ENCODE peak calls at places on chromosomes 13 and 19, in ten cellular contexts. One of them, this sample, is unnamed.

GRCh38 chr13:27203854-27204253 is 32.2 kb upstream of the USP12 start:
- DNase-seq in brain microvascular endothelial cell: no peak
- DNase-seq in vagina: no peak
- DNase-seq in left ventricle myocardium inferior: no peak
- DNase-seq in psoas muscle: no peak
- DNase-seq in neuronal stem cell: no peak
- DNase-seq in A673: no peak
- DNase-seq in heart left ventricle: no peak
- DNase-seq in CD8-positive, alpha-beta memory T cell: no peak
- DNase-seq in gastrocnemius medialis: no peak
- DNase-seq in this sample: no peak

GRCh38 chr19:30054210-30054609 is 112.2 kb downstream of the URI1 start:
- DNase-seq in heart left ventricle: no peak
- DNase-seq in neuronal stem cell: no peak
- DNase-seq in vagina: no peak
- DNase-seq in gastrocnemius medialis: no peak
- DNase-seq in CD8-positive, alpha-beta memory T cell: no peak
- DNase-seq in left ventricle myocardium inferior: no peak
- DNase-seq in brain microvascular endothelial cell: no peak
- DNase-seq in A673: no peak
- DNase-seq in psoas muscle: no peak
- DNase-seq in this sample: no peak

GRCh38 chr19:799076-799881 is 2.0 kb downstream of the PTBP1 start:
- DNase-seq in left ventricle myocardium inferior: no peak
- DNase-seq in neuronal stem cell: peak; percentile 58
- DNase-seq in vagina: no peak
- DNase-seq in psoas muscle: peak; percentile 23
- DNase-seq in heart left ventricle: no peak
- DNase-seq in gastrocnemius medialis: no peak
- DNase-seq in A673: peak; percentile 72
- DNase-seq in brain microvascular endothelial cell: no peak
- DNase-seq in CD8-positive, alpha-beta memory T cell: no peak
- DNase-seq in this sample: peak; percentile 79

GRCh38 chr13:91946498-91947070 is 548.2 kb downstream of the GPC5 start:
- DNase-seq in neuronal stem cell: peak; percentile 26
- DNase-seq in CD8-positive, alpha-beta memory T cell: no peak
- DNase-seq in brain microvascular endothelial cell: no peak
- DNase-seq in heart left ventricle: no peak
- DNase-seq in left ventricle myocardium inferior: no peak
- DNase-seq in A673: peak; percentile 40
- DNase-seq in gastrocnemius medialis: no peak
- DNase-seq in psoas muscle: no peak
- DNase-seq in vagina: no peak
- DNase-seq in this sample: no peak

GRCh38 chr19:2226840-2227360 is 9.2 kb downstream of the PLEKHJ1 start:
- DNase-seq in A673: no peak
- DNase-seq in heart left ventricle: no peak
- DNase-seq in neuronal stem cell: no peak
- DNase-seq in psoas muscle: no peak
- DNase-seq in left ventricle myocardium inferior: no peak
- DNase-seq in vagina: no peak
- DNase-seq in brain microvascular endothelial cell: no peak
- DNase-seq in CD8-positive, alpha-beta memory T cell: no peak
- DNase-seq in gastrocnemius medialis: no peak
- DNase-seq in this sample: no peak

GRCh38 chr13:113033498-113033897 is 64.5 kb downstream of the MCF2L start:
- DNase-seq in psoas muscle: no peak
- DNase-seq in CD8-positive, alpha-beta memory T cell: no peak
- DNase-seq in neuronal stem cell: no peak
- DNase-seq in gastrocnemius medialis: no peak
- DNase-seq in A673: no peak
- DNase-seq in left ventricle myocardium inferior: no peak
- DNase-seq in heart left ventricle: peak; percentile 42
- DNase-seq in vagina: no peak
- DNase-seq in brain microvascular endothelial cell: no peak
- DNase-seq in this sample: peak; percentile 51

GRCh38 chr19:36099166-36099785 is 11.7 kb upstream of the OVOL3 start:
- DNase-seq in heart left ventricle: no peak
- DNase-seq in gastrocnemius medialis: no peak
- DNase-seq in psoas muscle: no peak
- DNase-seq in A673: no peak
- DNase-seq in neuronal stem cell: no peak
- DNase-seq in brain microvascular endothelial cell: no peak
- DNase-seq in vagina: no peak
- DNase-seq in CD8-positive, alpha-beta memory T cell: no peak
- DNase-seq in left ventricle myocardium inferior: no peak
- DNase-seq in this sample: no peak

GRCh38 chr19:3881272-3882040 is 971 bp downstream of the ATCAY start:
- DNase-seq in CD8-positive, alpha-beta memory T cell: no peak
- DNase-seq in vagina: no peak
- DNase-seq in A673: no peak
- DNase-seq in gastrocnemius medialis: no peak
- DNase-seq in heart left ventricle: no peak
- DNase-seq in left ventricle myocardium inferior: no peak
- DNase-seq in psoas muscle: no peak
- DNase-seq in brain microvascular endothelial cell: no peak
- DNase-seq in neuronal stem cell: no peak
- DNase-seq in this sample: no peak

GRCh38 chr19:30848626-30849322 is 476.6 kb downstream of the ZNF536 start:
- DNase-seq in A673: no peak
- DNase-seq in left ventricle myocardium inferior: no peak
- DNase-seq in brain microvascular endothelial cell: no peak
- DNase-seq in CD8-positive, alpha-beta memory T cell: no peak
- DNase-seq in heart left ventricle: no peak
- DNase-seq in psoas muscle: no peak
- DNase-seq in gastrocnemius medialis: no peak
- DNase-seq in vagina: no peak
- DNase-seq in neuronal stem cell: no peak
- DNase-seq in this sample: no peak

GRCh38 chr13:112859817-112860190 is 109.2 kb upstream of the MCF2L start:
- DNase-seq in heart left ventricle: peak; percentile 63
- DNase-seq in brain microvascular endothelial cell: peak; percentile 75
- DNase-seq in left ventricle myocardium inferior: no peak
- DNase-seq in vagina: no peak
- DNase-seq in neuronal stem cell: no peak
- DNase-seq in psoas muscle: no peak
- DNase-seq in A673: peak; percentile 68
- DNase-seq in CD8-positive, alpha-beta memory T cell: no peak
- DNase-seq in gastrocnemius medialis: no peak
- DNase-seq in this sample: peak; percentile 87

GRCh38 chr13:48411281-48412099 is 1.4 kb downstream of the LPAR6 start:
- DNase-seq in gastrocnemius medialis: no peak
- DNase-seq in psoas muscle: no peak
- DNase-seq in brain microvascular endothelial cell: no peak
- DNase-seq in left ventricle myocardium inferior: no peak
- DNase-seq in vagina: no peak
- DNase-seq in CD8-positive, alpha-beta memory T cell: peak; percentile 24
- DNase-seq in A673: peak; percentile 34
- DNase-seq in neuronal stem cell: no peak
- DNase-seq in heart left ventricle: no peak
- DNase-seq in this sample: no peak

DNA sequence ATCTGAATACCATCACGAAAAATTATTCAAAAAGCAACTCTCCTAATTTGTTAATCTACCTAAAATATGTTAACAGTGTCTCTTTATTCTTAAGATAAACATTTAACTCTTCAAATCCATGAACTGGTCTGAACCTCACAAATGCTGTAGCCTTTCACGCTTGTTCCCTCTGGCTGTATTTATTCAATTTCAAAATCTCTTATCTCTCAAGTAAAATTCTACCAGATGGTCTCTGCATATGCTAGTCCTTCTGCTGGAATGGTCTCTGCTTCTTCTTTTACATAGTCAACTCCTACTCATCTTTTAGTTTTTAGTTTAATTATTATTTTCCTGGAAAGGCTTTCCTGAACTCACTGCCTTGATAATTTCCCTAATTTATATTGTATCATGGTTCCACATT is 232.9 kb upstream of the PCDH20 start:
- DNase-seq in CD8-positive, alpha-beta memory T cell: no peak
- DNase-seq in psoas muscle: no peak
- DNase-seq in gastrocnemius medialis: no peak
- DNase-seq in neuronal stem cell: no peak
- DNase-seq in brain microvascular endothelial cell: no peak
- DNase-seq in vagina: no peak
- DNase-seq in heart left ventricle: no peak
- DNase-seq in A673: no peak
- DNase-seq in left ventricle myocardium inferior: no peak
- DNase-seq in this sample: no peak
- H3K36me3 ChIP-seq in CD8-positive, alpha-beta memory T cell: no peaks in the 10 kb centered on the region
- H3K36me3 ChIP-seq in psoas muscle: no peaks in the 10 kb centered on the region
- H3K36me3 ChIP-seq in gastrocnemius medialis: no peaks in the 10 kb centered on the region
- H3K36me3 ChIP-seq in neuronal stem cell: no peaks in the 10 kb centered on the region
- H3K36me3 ChIP-seq in brain microvascular endothelial cell: no peaks in the 10 kb centered on the region
- H3K36me3 ChIP-seq in vagina: no peaks in the 10 kb centered on the region
- H3K36me3 ChIP-seq in heart left ventricle: no peaks in the 10 kb centered on the region
- H3K36me3 ChIP-seq in A673: no peaks in the 10 kb centered on the region
- H3K36me3 ChIP-seq in left ventricle myocardium inferior: no peaks in the 10 kb centered on the region
- H3K36me3 ChIP-seq in this sample: no peaks in the 10 kb centered on the region

DNA sequence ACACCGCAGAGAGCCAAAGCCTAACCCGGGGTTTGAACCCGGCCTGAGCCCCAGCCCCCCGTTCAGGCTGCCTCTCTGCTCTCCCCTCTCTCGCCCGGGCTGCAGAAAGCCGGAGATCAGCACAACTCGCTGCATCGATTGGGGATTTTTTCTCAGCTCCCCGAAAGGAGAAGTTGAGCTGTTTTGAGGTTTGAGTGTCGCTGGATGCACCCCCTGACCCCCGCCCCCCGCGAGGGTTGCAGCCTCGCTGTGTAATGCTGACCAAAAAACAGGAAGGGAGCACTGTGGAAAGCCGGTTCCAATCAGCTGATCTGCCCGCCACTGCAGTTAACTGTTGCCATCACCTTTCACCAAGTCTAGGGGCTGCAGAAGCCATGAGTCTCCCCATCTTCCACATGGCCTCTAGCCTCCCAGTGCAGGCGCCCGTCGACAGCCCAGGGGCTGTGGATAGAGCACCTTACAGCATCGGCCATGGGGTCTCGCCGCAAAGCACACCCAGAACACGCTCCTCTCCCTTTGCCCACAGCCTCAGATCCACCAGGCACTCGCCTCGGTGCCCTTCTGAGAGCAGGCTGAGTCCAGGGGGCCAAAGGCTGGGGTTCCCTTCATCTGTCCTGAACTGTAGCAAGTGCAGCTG is 34.5 kb downstream of the MYO9B start:
- DNase-seq in vagina: no peak
- DNase-seq in CD8-positive, alpha-beta memory T cell: peak; percentile 20
- DNase-seq in brain microvascular endothelial cell: no peak
- DNase-seq in neuronal stem cell: no peak
- DNase-seq in psoas muscle: peak; percentile 58
- DNase-seq in gastrocnemius medialis: peak; percentile 33
- DNase-seq in A673: no peak
- DNase-seq in heart left ventricle: peak; percentile 81
- DNase-seq in left ventricle myocardium inferior: peak; percentile 64
- DNase-seq in this sample: peak; percentile 75
- H3K36me3 ChIP-seq in vagina: no peaks in the 10 kb centered on the region
- H3K36me3 ChIP-seq in CD8-positive, alpha-beta memory T cell: peaks cover 16% of the 10 kb centered on the region
- H3K36me3 ChIP-seq in brain microvascular endothelial cell: peaks cover 20% of the 10 kb centered on the region
- H3K36me3 ChIP-seq in neuronal stem cell: peaks cover 10% of the 10 kb centered on the region
- H3K36me3 ChIP-seq in psoas muscle: no peaks in the 10 kb centered on the region
- H3K36me3 ChIP-seq in gastrocnemius medialis: no peaks in the 10 kb centered on the region
- H3K36me3 ChIP-seq in A673: peaks cover 3% of the 10 kb centered on the region
- H3K36me3 ChIP-seq in heart left ventricle: no peaks in the 10 kb centered on the region
- H3K36me3 ChIP-seq in left ventricle myocardium inferior: peaks cover 15% of the 10 kb centered on the region
- H3K36me3 ChIP-seq in this sample: no peaks in the 10 kb centered on the region

GRCh38 chr19:38942471-38943181 is 11.9 kb downstream of the MRPS12 start:
- DNase-seq in CD8-positive, alpha-beta memory T cell: no peak
- DNase-seq in brain microvascular endothelial cell: no peak
- DNase-seq in psoas muscle: no peak
- DNase-seq in heart left ventricle: no peak
- DNase-seq in A673: no peak
- DNase-seq in vagina: no peak
- DNase-seq in neuronal stem cell: no peak
- DNase-seq in gastrocnemius medialis: no peak
- DNase-seq in left ventricle myocardium inferior: no peak
- DNase-seq in this sample: peak; percentile 46

GRCh38 chr19:38945562-38946228 is 15.0 kb downstream of the MRPS12 start:
- DNase-seq in brain microvascular endothelial cell: no peak
- DNase-seq in CD8-positive, alpha-beta memory T cell: no peak
- DNase-seq in vagina: no peak
- DNase-seq in left ventricle myocardium inferior: no peak
- DNase-seq in neuronal stem cell: no peak
- DNase-seq in heart left ventricle: no peak
- DNase-seq in psoas muscle: no peak
- DNase-seq in gastrocnemius medialis: no peak
- DNase-seq in A673: no peak
- DNase-seq in this sample: peak; percentile 51

GRCh38 chr19:38944981-38945506 is 14.3 kb downstream of the MRPS12 start:
- DNase-seq in neuronal stem cell: no peak
- DNase-seq in vagina: no peak
- DNase-seq in psoas muscle: no peak
- DNase-seq in brain microvascular endothelial cell: no peak
- DNase-seq in CD8-positive, alpha-beta memory T cell: no peak
- DNase-seq in gastrocnemius medialis: no peak
- DNase-seq in left ventricle myocardium inferior: no peak
- DNase-seq in A673: no peak
- DNase-seq in heart left ventricle: no peak
- DNase-seq in this sample: peak; percentile 46

GRCh38 chr19:38939957-38940356 is 9.2 kb downstream of the MRPS12 start:
- DNase-seq in brain microvascular endothelial cell: no peak
- DNase-seq in vagina: no peak
- DNase-seq in heart left ventricle: no peak
- DNase-seq in neuronal stem cell: no peak
- DNase-seq in psoas muscle: no peak
- DNase-seq in left ventricle myocardium inferior: no peak
- DNase-seq in CD8-positive, alpha-beta memory T cell: no peak
- DNase-seq in gastrocnemius medialis: no peak
- DNase-seq in A673: peak; percentile 33
- DNase-seq in this sample: no peak

DNA sequence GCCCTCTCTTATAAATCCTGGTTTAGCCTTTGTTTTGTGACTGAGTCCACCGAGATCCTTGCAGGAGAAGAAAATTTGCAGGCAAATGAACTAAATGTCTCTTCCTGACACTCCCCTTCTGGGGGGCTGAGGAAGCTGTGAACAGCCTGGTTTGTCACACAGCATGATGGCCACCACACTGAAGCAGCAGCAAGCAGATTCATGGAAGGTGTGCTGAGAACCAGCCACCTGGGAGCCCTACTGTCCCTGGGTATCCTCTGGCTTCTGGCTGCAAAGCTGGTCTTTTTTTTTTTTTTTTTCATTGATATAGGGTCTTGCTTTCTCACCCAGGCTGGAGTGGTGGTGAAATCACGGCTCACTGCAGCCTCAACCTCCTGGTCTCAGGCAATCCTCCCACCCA is 11.2 kb downstream of the MRPS12 start:
- DNase-seq in left ventricle myocardium inferior: no peak
- DNase-seq in neuronal stem cell: no peak
- DNase-seq in psoas muscle: no peak
- DNase-seq in A673: no peak
- DNase-seq in gastrocnemius medialis: no peak
- DNase-seq in heart left ventricle: no peak
- DNase-seq in vagina: no peak
- DNase-seq in brain microvascular endothelial cell: no peak
- DNase-seq in CD8-positive, alpha-beta memory T cell: no peak
- DNase-seq in this sample: no peak
- H3K36me3 ChIP-seq in left ventricle myocardium inferior: peaks cover 4% of the 10 kb centered on the region
- H3K36me3 ChIP-seq in neuronal stem cell: peaks cover 5% of the 10 kb centered on the region
- H3K36me3 ChIP-seq in psoas muscle: no peaks in the 10 kb centered on the region
- H3K36me3 ChIP-seq in A673: peaks cover 8% of the 10 kb centered on the region
- H3K36me3 ChIP-seq in gastrocnemius medialis: no peaks in the 10 kb centered on the region
- H3K36me3 ChIP-seq in heart left ventricle: no peaks in the 10 kb centered on the region
- H3K36me3 ChIP-seq in vagina: no peaks in the 10 kb centered on the region
- H3K36me3 ChIP-seq in brain microvascular endothelial cell: peaks cover 9% of the 10 kb centered on the region
- H3K36me3 ChIP-seq in CD8-positive, alpha-beta memory T cell: no peaks in the 10 kb centered on the region
- H3K36me3 ChIP-seq in this sample: peaks cover 15% of the 10 kb centered on the region

GRCh38 chr13:111367340-111367739 is 46.9 kb downstream of the TEX29 start:
- DNase-seq in vagina: peak; percentile 46
- DNase-seq in heart left ventricle: no peak
- DNase-seq in psoas muscle: no peak
- DNase-seq in neuronal stem cell: no peak
- DNase-seq in left ventricle myocardium inferior: no peak
- DNase-seq in gastrocnemius medialis: no peak
- DNase-seq in A673: no peak
- DNase-seq in CD8-positive, alpha-beta memory T cell: no peak
- DNase-seq in brain microvascular endothelial cell: no peak
- DNase-seq in this sample: no peak
- H3K36me3 ChIP-seq in vagina: no peaks in the 10 kb centered on the region
- H3K36me3 ChIP-seq in heart left ventricle: no peaks in the 10 kb centered on the region
- H3K36me3 ChIP-seq in psoas muscle: no peaks in the 10 kb centered on the region
- H3K36me3 ChIP-seq in neuronal stem cell: no peaks in the 10 kb centered on the region
- H3K36me3 ChIP-seq in left ventricle myocardium inferior: no peaks in the 10 kb centered on the region
- H3K36me3 ChIP-seq in gastrocnemius medialis: no peaks in the 10 kb centered on the region
- H3K36me3 ChIP-seq in A673: no peaks in the 10 kb centered on the region
- H3K36me3 ChIP-seq in CD8-positive, alpha-beta memory T cell: no peaks in the 10 kb centered on the region
- H3K36me3 ChIP-seq in brain microvascular endothelial cell: no peaks in the 10 kb centered on the region
- H3K36me3 ChIP-seq in this sample: no peaks in the 10 kb centered on the region